ENCODE peak calls at places on chromosomes 7 and 10, in six cellular contexts. W is fibroblast of pulmonary artery, N is H1, D is progenitor cell of endocrine pancreas, K is GM10248, T is left ventricle myocardium inferior. C is an unnamed sample.

GRCh38 chr10:21715531-21716195 is 181.6 kb downstream of the MLLT10 start:
- DNase-seq in W (no peak), N (no peak), D (no peak), K (no peak), T (no peak), C (no peak)

GRCh38 chr7:13822678-13823077 is 166.8 kb downstream of the ETV1 start:
- DNase-seq in W (peak; percentile 14), N (no peak), D (no peak), K (no peak), T (no peak), C (no peak)

GRCh38 chr7:2248984-2249694 is 7.1 kb downstream of the NUDT1 start:
- DNase-seq in W (peak; percentile 95), N (no peak), D (no peak), K (peak; percentile 70), T (peak; percentile 57), C (no peak)

GRCh38 chr7:80581472-80581871 is 57.0 kb upstream of the CD36 start:
- DNase-seq in W (no peak), N (no peak), D (no peak), K (no peak), T (peak; percentile 31), C (peak; percentile 79)

GRCh38 chr7:2031496-2031895 is 201.2 kb downstream of the MAD1L1 start:
- DNase-seq in W (no peak), N (no peak), D (no peak), K (no peak), T (peak; percentile 8), C (no peak)

GRCh38 chr7:43077732-43078391 is 34.6 kb upstream of the HECW1 start:
- DNase-seq in W (peak; percentile 71), N (no peak), D (no peak), K (no peak), T (no peak), C (no peak)

GRCh38 chr7:17580861-17581260 is 282.4 kb downstream of the AHR start:
- DNase-seq in W (no peak), N (no peak), D (no peak), K (no peak), T (no peak), C (no peak)

GRCh38 chr10:97319671-97320479 is 804 bp downstream of the FRAT1 start:
- DNase-seq in W (no peak), N (peak; percentile 36), D (peak; percentile 52), K (peak; percentile 50), T (peak; percentile 57), C (no peak)

GRCh38 chr10:49663596-49663995 is 15.9 kb upstream of the C10orf53 start:
- DNase-seq in W (no peak), N (no peak), D (no peak), K (no peak), T (no peak), C (no peak)

GRCh38 chr7:42350801-42351200 is 113.8 kb upstream of the GLI3 start:
- DNase-seq in W (no peak), N (no peak), D (no peak), K (no peak), T (peak; percentile 55), C (peak; percentile 9)

GRCh38 chr10:77157248-77158019 is 480.2 kb downstream of the KCNMA1 start:
- DNase-seq in W (peak; percentile 51), N (no peak), D (no peak), K (no peak), T (no peak), C (no peak)

GRCh38 chr10:110442746-110443145 is 55.0 kb upstream of the DUSP5 start:
- DNase-seq in W (no peak), N (no peak), D (no peak), K (no peak), T (no peak), C (no peak)

GRCh38 chr7:155844526-155844925 is 32.3 kb upstream of the SHH start:
- DNase-seq in W (no peak), N (no peak), D (no peak), K (no peak), T (no peak), C (no peak)

GRCh38 chr10:50508315-50509051 is 115.3 kb downstream of the SGMS1 start:
- DNase-seq in W (no peak), N (no peak), D (no peak), K (peak; percentile 71), T (no peak), C (peak; percentile 52)

GRCh38 chr10:21372651-21373410 is 152.7 kb downstream of the SKIDA1 start:
- DNase-seq in W (peak; percentile 93), N (no peak), D (no peak), K (peak; percentile 43), T (peak; percentile 25), C (no peak)

GRCh38 chr7:105016083-105017075 is 2.4 kb downstream of the KMT2E start:
- DNase-seq in W (peak; percentile 51), N (no peak), D (no peak), K (no peak), T (no peak), C (no peak)

GRCh38 chr7:105013283-105013817 is 655 bp upstream of the KMT2E start:
- DNase-seq in W (peak; percentile 96), N (peak; percentile 65), D (peak; percentile 93), K (peak; percentile 85), T (peak; percentile 94), C (peak; percentile 51)

GRCh38 chr7:105013818-105014724 is at the start of gene KMT2E:
- DNase-seq in W (peak; percentile 87), N (peak; percentile 36), D (peak; percentile 90), K (peak; percentile 80), T (peak; percentile 90), C (no peak)

GRCh38 chr7:105015631-105015965 is 1.6 kb downstream of the KMT2E start:
- DNase-seq in W (peak; percentile 39), N (no peak), D (no peak), K (no peak), T (no peak), C (no peak)

DNA sequence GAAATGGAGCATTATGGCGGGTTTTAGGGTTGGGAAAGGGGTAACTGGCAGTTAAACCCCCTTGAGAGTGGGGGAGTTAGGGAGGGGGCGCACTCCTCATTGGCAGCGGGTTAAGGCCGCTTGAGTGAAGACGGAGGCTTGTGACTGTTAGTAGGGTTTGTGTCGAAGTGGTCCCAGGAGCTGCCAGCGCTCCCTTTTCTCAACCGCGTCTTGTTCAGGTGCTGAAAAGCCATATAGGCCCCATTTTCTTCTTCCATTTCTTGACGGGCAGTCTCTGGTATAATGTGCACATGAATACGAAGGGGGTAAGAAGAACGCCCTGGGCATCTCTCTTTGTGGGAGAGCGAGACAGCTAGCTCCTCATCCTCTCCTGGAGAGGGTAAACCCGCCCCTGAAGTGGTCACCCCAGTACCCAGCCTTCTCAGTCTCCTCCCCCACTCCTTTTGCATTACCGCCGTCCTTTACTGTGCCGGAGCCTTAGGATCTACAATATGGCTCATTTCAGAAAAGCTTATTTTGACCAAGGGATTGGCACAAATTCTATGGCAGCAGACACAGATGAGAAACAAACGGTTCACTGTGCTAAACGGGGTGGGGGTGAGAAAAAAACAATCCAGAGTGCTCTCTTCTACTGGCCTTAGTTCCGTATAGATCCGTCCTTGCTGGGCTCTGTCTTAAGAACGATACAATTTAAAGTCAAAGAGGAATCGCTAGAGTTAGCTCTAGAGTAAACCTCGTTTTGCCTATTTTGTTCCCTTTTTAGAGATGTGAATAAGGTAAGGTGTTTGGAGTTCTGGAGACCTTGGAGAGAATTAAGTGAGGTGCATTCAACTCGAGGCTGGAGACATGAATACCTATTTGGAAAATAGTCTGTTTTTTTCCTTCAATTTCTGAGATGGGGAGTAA is 973 bp downstream of the KMT2E start:
- DNase-seq in W (peak; percentile 46), N (no peak), D (no peak), K (peak; percentile 30), T (no peak), C (no peak)
- TF ChIP-seq CTCF in W (no peak), N (no peak), D (no peak), K (no peak), T (no peak), C (no peak)

GRCh38 chr7:284762-285722 is 4.9 kb upstream of the FOXL3 start:
- DNase-seq in W (no peak), N (no peak), D (no peak), K (no peak), T (no peak), C (no peak)
- TF ChIP-seq CTCF in W (no peak), N (no peak), D (no peak), K (no peak), T (no peak), C (peak; percentile 4)

DNA sequence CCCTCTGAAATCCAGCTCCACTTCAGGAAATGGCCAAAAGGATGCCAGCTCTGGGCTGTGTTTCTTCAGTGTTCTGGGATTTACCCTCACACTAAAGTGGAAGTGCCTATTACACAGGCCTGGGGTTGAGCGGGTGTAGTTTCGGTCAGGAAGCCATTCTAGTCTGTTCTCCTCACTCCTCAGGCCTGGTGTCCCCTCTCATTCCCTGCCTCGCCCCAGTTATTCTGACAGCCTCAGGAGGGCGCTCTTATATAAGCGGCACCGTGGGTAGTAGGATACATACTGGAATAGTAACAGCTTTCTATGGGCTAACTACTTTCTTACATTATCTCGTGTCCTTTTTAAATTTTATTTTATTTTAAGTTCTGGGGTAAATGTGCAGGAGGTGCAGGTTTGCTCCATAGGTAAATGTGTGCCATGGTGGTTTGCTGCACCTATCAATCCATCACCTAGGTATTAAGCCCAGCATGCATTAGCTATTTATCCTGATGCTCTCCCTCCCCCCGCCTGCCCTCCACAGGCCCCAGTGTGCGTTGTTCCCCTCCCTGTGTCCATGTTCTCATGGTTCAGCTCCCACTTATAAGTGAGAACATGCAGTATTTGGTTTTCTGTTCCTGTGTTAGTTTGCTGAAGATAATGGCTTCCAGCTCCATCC is 12.2 kb upstream of the LGI1 start:
- DNase-seq in W (peak; percentile 8), N (peak; percentile 27), D (no peak), K (no peak), T (no peak), C (no peak)
- TF ChIP-seq CTCF in W (peak; percentile 25), N (peak; percentile 90), D (peak; percentile 44), K (no peak), T (no peak), C (peak; percentile 50)

GRCh38 chr10:119348516-119349240 is 141.3 kb downstream of the GRK5 start:
- DNase-seq in W (peak; percentile 48), N (no peak), D (no peak), K (no peak), T (no peak), C (no peak)
- TF ChIP-seq CTCF in W (no peak), N (no peak), D (no peak), K (no peak), T (peak; percentile 41), C (no peak)

GRCh38 chr7:117118579-117119180 is 165.4 kb downstream of the ST7 start:
- DNase-seq in W (no peak), N (peak; percentile 10), D (no peak), K (no peak), T (no peak), C (no peak)

GRCh38 chr7:117114272-117114671 is 161.0 kb downstream of the ST7 start:
- DNase-seq in W (no peak), N (no peak), D (no peak), K (no peak), T (no peak), C (no peak)

GRCh38 chr7:117119192-117119924 is 166.1 kb downstream of the ST7 start:
- DNase-seq in W (peak; percentile 85), N (peak; percentile 19), D (peak; percentile 78), K (peak; percentile 18), T (peak; percentile 72), C (no peak)

GRCh38 chr7:117116221-117116620 is 162.9 kb downstream of the ST7 start:
- DNase-seq in W (no peak), N (no peak), D (no peak), K (no peak), T (no peak), C (no peak)

GRCh38 chr7:117117172-117117571 is 163.9 kb downstream of the ST7 start:
- DNase-seq in W (no peak), N (no peak), D (no peak), K (no peak), T (no peak), C (no peak)
- TF ChIP-seq CTCF in W (no peak), N (no peak), D (no peak), K (no peak), T (no peak), C (no peak)

GRCh38 chr10:66604195-66604594 is 321.6 kb upstream of the LRRTM3 start:
- DNase-seq in W (no peak), N (no peak), D (no peak), K (no peak), T (no peak), C (no peak)
- TF ChIP-seq CTCF in W (no peak), N (peak; percentile 14), D (no peak), K (no peak), T (no peak), C (no peak)

C was measured in epithelial cell of proximal tubule.